ENCODE peak calls at places on chromosomes 11 and 22, in nine cellular contexts. F, L, C, I, T, E, X, S and J are unnamed samples.

GRCh38 chr11:134069996-134070845 is 1.3 kb downstream of the JAM3 start:
- DNase-seq in F (no peak), T (no peak), E (no peak), X (no peak), S (no peak), L (no peak), I (no peak), C (no peak), J (no peak)

GRCh38 chr22:45344339-45344738 is 34.6 kb downstream of the FAM118A start:
- DNase-seq in E (no peak), T (no peak), S (peak), X (no peak), L (no peak), F (no peak), C (no peak), I (no peak), J (no peak)

GRCh38 chr22:47376901-47377520 is 614.6 kb downstream of the TBC1D22A start:
- DNase-seq in L (no peak), S (no peak), T (no peak), F (no peak), C (peak), X (no peak), I (no peak), E (no peak), J (no peak)

GRCh38 chr11:46337626-46338345 is 9.5 kb upstream of the DGKZ start:
- DNase-seq in F (no peak), E (no peak), S (no peak), I (no peak), C (no peak), L (no peak), X (no peak), T (no peak), J (no peak)

GRCh38 chr11:119337581-119338317 is 2.9 kb downstream of the C1QTNF5 start:
- DNase-seq in L (no peak), I (peak), C (no peak), T (peak), X (no peak), F (no peak), S (peak), E (no peak), J (no peak)

GRCh38 chr11:60880635-60881282 is 13.4 kb downstream of the ZP1 start:
- DNase-seq in X (no peak), I (no peak), F (no peak), T (no peak), L (no peak), E (no peak), C (no peak), S (no peak), J (no peak)

GRCh38 chr11:20762980-20763379 is 93.6 kb downstream of the NELL1 start:
- DNase-seq in L (no peak), X (no peak), I (no peak), F (no peak), S (no peak), E (no peak), C (no peak), T (no peak), J (no peak)

GRCh38 chr11:33063326-33063775 is 24.0 kb downstream of the TCP11L1 start:
- DNase-seq in L (no peak), X (peak), I (no peak), T (peak), C (no peak), E (no peak), S (peak), F (no peak), J (no peak)

GRCh38 chr22:45884201-45885067 is 92.5 kb downstream of the WNT7B start:
- DNase-seq in S (no peak), I (no peak), C (peak), X (no peak), E (peak), L (no peak), F (no peak), T (no peak), J (no peak)

GRCh38 chr22:19762315-19763140 is 1.9 kb downstream of the TBX1 start:
- DNase-seq in L (no peak), F (no peak), T (no peak), S (no peak), I (no peak), X (no peak), C (no peak), E (no peak), J (no peak)

GRCh38 chr11:47552581-47553416 is at the start of gene CELF1:
- DNase-seq in X (peak), S (peak), F (peak), T (peak), E (peak), L (peak), C (peak), I (peak), J (peak)

GRCh38 chr11:80383655-80384054 is 942.8 kb upstream of the TENM4 start:
- DNase-seq in C (no peak), I (no peak), E (no peak), L (no peak), T (no peak), F (no peak), S (no peak), X (no peak), J (no peak)

GRCh38 chr22:27895600-27895999 is 23.5 kb downstream of the PITPNB start:
- DNase-seq in E (no peak), I (no peak), L (no peak), T (no peak), S (no peak), X (no peak), C (no peak), F (no peak), J (no peak)

GRCh38 chr11:57394203-57394602 is 3.8 kb upstream of the PRG2 start:
- DNase-seq in L (no peak), S (no peak), I (no peak), X (no peak), C (no peak), T (no peak), E (no peak), F (no peak), J (no peak)

GRCh38 chr11:104870910-104871309 is 27.4 kb downstream of the CASP12 start:
- DNase-seq in X (no peak), E (no peak), T (peak), L (no peak), S (peak), C (no peak), F (no peak), I (peak), J (no peak)

GRCh38 chr22:20606041-20606783 is 98.8 kb downstream of the MED15 start:
- DNase-seq in S (peak), I (peak), F (peak), C (peak), X (peak), E (no peak), L (peak), T (peak), J (no peak)

GRCh38 chr22:26748845-26749244 is 91.5 kb downstream of the MIAT start:
- DNase-seq in S (no peak), C (no peak), L (no peak), X (no peak), T (no peak), F (no peak), E (no peak), I (no peak), J (no peak)

GRCh38 chr22:19943665-19944026 is 2.0 kb upstream of the TXNRD2 start:
- DNase-seq in F (no peak), C (no peak), E (no peak), L (no peak), T (peak), I (no peak), S (peak), X (no peak), J (peak)

GRCh38 chr22:37661160-37661924 is 2.8 kb downstream of the PDXP start:
- DNase-seq in S (peak), I (peak), F (no peak), L (no peak), E (no peak), X (no peak), T (peak), C (no peak), J (no peak)

GRCh38 chr22:37741312-37741795 is 44.5 kb downstream of the TRIOBP start:
- DNase-seq in X (peak), E (peak), S (peak), T (peak), F (peak), L (no peak), I (peak), C (peak), J (peak)

GRCh38 chr11:64291746-64292457 is 800 bp downstream of the KCNK4 start:
- DNase-seq in S (peak), E (peak), T (no peak), X (no peak), I (no peak), C (no peak), F (no peak), L (no peak), J (no peak)